ENCODE peak calls at places on chromosome 22, in eight cellular contexts. One of them, this sample, is unnamed.

GRCh38 chr22:41361716-41362310 is 19.9 kb upstream of the TEF start:
- DNase-seq in KG1: no peak
- DNase-seq in kidney epithelial cell: no peak
- DNase-seq in stimulated activated CD4-positive, alpha-beta T cell treated with anti-CD3 and anti-CD28 coated beads, Interleukin-4, amount 100 ng/mL, for 48 hours: no peak
- DNase-seq in testis: no peak
- DNase-seq in AG04450: no peak
- DNase-seq in effector memory CD4-positive, alpha-beta T cell: no peak
- DNase-seq in T-helper 1 cell: no peak
- DNase-seq in this sample: no peak

GRCh38 chr22:27168681-27169080 is 511.3 kb downstream of the MIAT start:
- DNase-seq in KG1: no peak
- DNase-seq in kidney epithelial cell: no peak
- DNase-seq in stimulated activated CD4-positive, alpha-beta T cell treated with anti-CD3 and anti-CD28 coated beads, Interleukin-4, amount 100 ng/mL, for 48 hours: no peak
- DNase-seq in testis: no peak
- DNase-seq in AG04450: no peak
- DNase-seq in effector memory CD4-positive, alpha-beta T cell: no peak
- DNase-seq in T-helper 1 cell: no peak
- DNase-seq in this sample: no peak

GRCh38 chr22:49272546-49273125 is 555.0 kb downstream of the BRD1 start:
- DNase-seq in KG1: no peak
- DNase-seq in kidney epithelial cell: no peak
- DNase-seq in stimulated activated CD4-positive, alpha-beta T cell treated with anti-CD3 and anti-CD28 coated beads, Interleukin-4, amount 100 ng/mL, for 48 hours: no peak
- DNase-seq in testis: no peak
- DNase-seq in AG04450: no peak
- DNase-seq in effector memory CD4-positive, alpha-beta T cell: no peak
- DNase-seq in T-helper 1 cell: no peak
- DNase-seq in this sample: no peak

GRCh38 chr22:37696657-37697539 is at the start of gene TRIOBP:
- DNase-seq in KG1: no peak
- DNase-seq in kidney epithelial cell: peak; percentile 94
- DNase-seq in stimulated activated CD4-positive, alpha-beta T cell treated with anti-CD3 and anti-CD28 coated beads, Interleukin-4, amount 100 ng/mL, for 48 hours: peak; percentile 84
- DNase-seq in testis: peak; percentile 96
- DNase-seq in AG04450: peak; percentile 78
- DNase-seq in effector memory CD4-positive, alpha-beta T cell: peak; percentile 63
- DNase-seq in T-helper 1 cell: peak; percentile 40
- DNase-seq in this sample: peak; percentile 100

GRCh38 chr22:44133161-44133560 is 47.6 kb upstream of the PARVG start:
- DNase-seq in KG1: no peak
- DNase-seq in kidney epithelial cell: no peak
- DNase-seq in stimulated activated CD4-positive, alpha-beta T cell treated with anti-CD3 and anti-CD28 coated beads, Interleukin-4, amount 100 ng/mL, for 48 hours: no peak
- DNase-seq in testis: no peak
- DNase-seq in AG04450: no peak
- DNase-seq in effector memory CD4-positive, alpha-beta T cell: no peak
- DNase-seq in T-helper 1 cell: no peak
- DNase-seq in this sample: no peak

GRCh38 chr22:50169774-50170341 is 673 bp upstream of the PANX2 start:
- DNase-seq in KG1: no peak
- DNase-seq in kidney epithelial cell: no peak
- DNase-seq in stimulated activated CD4-positive, alpha-beta T cell treated with anti-CD3 and anti-CD28 coated beads, Interleukin-4, amount 100 ng/mL, for 48 hours: peak; percentile 45
- DNase-seq in testis: no peak
- DNase-seq in AG04450: no peak
- DNase-seq in effector memory CD4-positive, alpha-beta T cell: no peak
- DNase-seq in T-helper 1 cell: peak; percentile 4
- DNase-seq in this sample: peak; percentile 46

GRCh38 chr22:31650391-31650790 is 11.6 kb downstream of the PISD start:
- DNase-seq in KG1: no peak
- DNase-seq in kidney epithelial cell: peak; percentile 88
- DNase-seq in stimulated activated CD4-positive, alpha-beta T cell treated with anti-CD3 and anti-CD28 coated beads, Interleukin-4, amount 100 ng/mL, for 48 hours: no peak
- DNase-seq in testis: no peak
- DNase-seq in AG04450: peak; percentile 57
- DNase-seq in effector memory CD4-positive, alpha-beta T cell: no peak
- DNase-seq in T-helper 1 cell: no peak
- DNase-seq in this sample: peak; percentile 73

GRCh38 chr22:31678748-31679147 is 16.7 kb upstream of the PISD start:
- DNase-seq in KG1: no peak
- DNase-seq in kidney epithelial cell: no peak
- DNase-seq in stimulated activated CD4-positive, alpha-beta T cell treated with anti-CD3 and anti-CD28 coated beads, Interleukin-4, amount 100 ng/mL, for 48 hours: no peak
- DNase-seq in testis: no peak
- DNase-seq in AG04450: no peak
- DNase-seq in effector memory CD4-positive, alpha-beta T cell: no peak
- DNase-seq in T-helper 1 cell: no peak
- DNase-seq in this sample: no peak

GRCh38 chr22:20027966-20028854 is 7.3 kb downstream of the TANGO2 start:
- DNase-seq in KG1: no peak
- DNase-seq in kidney epithelial cell: no peak
- DNase-seq in stimulated activated CD4-positive, alpha-beta T cell treated with anti-CD3 and anti-CD28 coated beads, Interleukin-4, amount 100 ng/mL, for 48 hours: no peak
- DNase-seq in testis: no peak
- DNase-seq in AG04450: no peak
- DNase-seq in effector memory CD4-positive, alpha-beta T cell: no peak
- DNase-seq in T-helper 1 cell: no peak
- DNase-seq in this sample: no peak

GRCh38 chr22:26927841-26928240 is 270.5 kb downstream of the MIAT start:
- DNase-seq in KG1: no peak
- DNase-seq in kidney epithelial cell: no peak
- DNase-seq in stimulated activated CD4-positive, alpha-beta T cell treated with anti-CD3 and anti-CD28 coated beads, Interleukin-4, amount 100 ng/mL, for 48 hours: no peak
- DNase-seq in testis: no peak
- DNase-seq in AG04450: no peak
- DNase-seq in effector memory CD4-positive, alpha-beta T cell: no peak
- DNase-seq in T-helper 1 cell: no peak
- DNase-seq in this sample: no peak

GRCh38 chr22:45891021-45891421 is 85.9 kb downstream of the WNT7B start:
- DNase-seq in KG1: no peak
- DNase-seq in kidney epithelial cell: no peak
- DNase-seq in stimulated activated CD4-positive, alpha-beta T cell treated with anti-CD3 and anti-CD28 coated beads, Interleukin-4, amount 100 ng/mL, for 48 hours: no peak
- DNase-seq in testis: no peak
- DNase-seq in AG04450: no peak
- DNase-seq in effector memory CD4-positive, alpha-beta T cell: no peak
- DNase-seq in T-helper 1 cell: no peak
- DNase-seq in this sample: no peak

GRCh38 chr22:39625554-39626537 is 55.3 kb downstream of the CACNA1I start:
- DNase-seq in KG1: no peak
- DNase-seq in kidney epithelial cell: no peak
- DNase-seq in stimulated activated CD4-positive, alpha-beta T cell treated with anti-CD3 and anti-CD28 coated beads, Interleukin-4, amount 100 ng/mL, for 48 hours: no peak
- DNase-seq in testis: no peak
- DNase-seq in AG04450: no peak
- DNase-seq in effector memory CD4-positive, alpha-beta T cell: no peak
- DNase-seq in T-helper 1 cell: no peak
- DNase-seq in this sample: no peak

GRCh38 chr22:35440129-35440528 is 40.2 kb downstream of the MCM5 start:
- DNase-seq in KG1: no peak
- DNase-seq in kidney epithelial cell: no peak
- DNase-seq in stimulated activated CD4-positive, alpha-beta T cell treated with anti-CD3 and anti-CD28 coated beads, Interleukin-4, amount 100 ng/mL, for 48 hours: no peak
- DNase-seq in testis: no peak
- DNase-seq in AG04450: no peak
- DNase-seq in effector memory CD4-positive, alpha-beta T cell: no peak
- DNase-seq in T-helper 1 cell: no peak
- DNase-seq in this sample: no peak

This sample was measured in thyroid gland.